ENCODE peak calls at places on chromosomes 5 and 9, in four cellular contexts. K, H, O and B are unnamed samples.

GRCh38 chr5:98651715-98652114 is 121.7 kb upstream of the RGMB start:
- DNase-seq in K (no peak), H (no peak), O (no peak), B (no peak)

GRCh38 chr9:69104830-69105527 is 69.1 kb upstream of the TJP2 start:
- DNase-seq in K (peak; percentile 56), H (no peak), O (no peak), B (peak; percentile 86)

GRCh38 chr9:74499770-74500583 is 2.8 kb downstream of the RORB start:
- DNase-seq in K (no peak), H (no peak), O (no peak), B (no peak)

GRCh38 chr5:91441082-91441481 is 58.0 kb upstream of the ARRDC3 start:
- DNase-seq in K (no peak), H (no peak), O (no peak), B (no peak)

GRCh38 chr9:120396418-120396817 is 183.5 kb downstream of the CDK5RAP2 start:
- DNase-seq in K (no peak), H (no peak), O (no peak), B (no peak)

GRCh38 chr5:168260353-168261211 is 30.9 kb upstream of the WWC1 start:
- DNase-seq in K (no peak), H (no peak), O (no peak), B (no peak)

GRCh38 chr9:79962836-79963235 is 391.1 kb downstream of the TLE4 start:
- DNase-seq in K (peak; percentile 10), H (no peak), O (no peak), B (no peak)

GRCh38 chr5:77157732-77158532 is 52.5 kb upstream of the PDE8B start:
- DNase-seq in K (no peak), H (no peak), O (no peak), B (no peak)

GRCh38 chr5:55821731-55822512 is 29.2 kb upstream of the IL31RA start:
- DNase-seq in K (no peak), H (peak; percentile 7), O (no peak), B (no peak)

GRCh38 chr5:93598997-93599371 is 16.0 kb downstream of the NR2F1 start:
- DNase-seq in K (no peak), H (no peak), O (no peak), B (no peak)

GRCh38 chr5:96302174-96302738 is 130.8 kb downstream of the PCSK1 start:
- DNase-seq in K (peak; percentile 5), H (no peak), O (no peak), B (no peak)

GRCh38 chr5:121937762-121938161 is 24.0 kb upstream of the SRFBP1 start:
- DNase-seq in K (no peak), H (no peak), O (no peak), B (no peak)

GRCh38 chr5:83474170-83474796 is 2.7 kb downstream of the VCAN start:
- DNase-seq in K (peak; percentile 94), H (peak; percentile 81), O (no peak), B (peak; percentile 30)

GRCh38 chr9:1222511-1222910 is 172.4 kb downstream of the DMRT2 start:
- DNase-seq in K (no peak), H (no peak), O (no peak), B (no peak)

GRCh38 chr5:151288180-151288579 is 15.4 kb downstream of the SLC36A3 start:
- DNase-seq in K (no peak), H (no peak), O (no peak), B (peak; percentile 6)

GRCh38 chr9:135065804-135066203 is 21.7 kb upstream of the OLFM1 start:
- DNase-seq in K (no peak), H (no peak), O (no peak), B (no peak)

GRCh38 chr9:101977614-101978210 is 239.3 kb upstream of the GRIN3A start:
- DNase-seq in K (no peak), H (peak; percentile 13), O (no peak), B (peak; percentile 3)

GRCh38 chr9:135513351-135513846 is 7.8 kb upstream of the LCN1 start:
- DNase-seq in K (no peak), H (no peak), O (no peak), B (no peak)

GRCh38 chr9:108668191-108668940 is 187.4 kb downstream of the ACTL7B start:
- DNase-seq in K (no peak), H (no peak), O (no peak), B (no peak)

GRCh38 chr9:121328876-121329681 is 41.0 kb downstream of the STOM start:
- DNase-seq in K (no peak), H (no peak), O (no peak), B (no peak)

GRCh38 chr5:2462026-2462691 is 289.3 kb downstream of the IRX2 start:
- DNase-seq in K (no peak), H (no peak), O (no peak), B (no peak)

GRCh38 chr5:148924817-148925216 is 98.4 kb downstream of the ADRB2 start:
- DNase-seq in K (no peak), H (no peak), O (no peak), B (no peak)

GRCh38 chr5:148926207-148926606 is 99.8 kb downstream of the ADRB2 start:
- DNase-seq in K (no peak), H (no peak), O (no peak), B (no peak)

GRCh38 chr5:148931453-148932057 is 105.1 kb downstream of the ADRB2 start:
- DNase-seq in K (no peak), H (no peak), O (no peak), B (no peak)

GRCh38 chr5:148927307-148927946 is 101.0 kb downstream of the ADRB2 start:
- DNase-seq in K (no peak), H (no peak), O (no peak), B (no peak)

GRCh38 chr5:148928141-148928540 is 101.7 kb downstream of the ADRB2 start:
- DNase-seq in K (no peak), H (no peak), O (no peak), B (no peak)
- TF ChIP-seq CEBPB in K (no peak), H (no peak), O (no peak), B (no peak)

GRCh38 chr5:138974227-138975063 is 99.3 kb upstream of the LRRTM2 start:
- DNase-seq in K (no peak), H (peak; percentile 34), O (no peak), B (no peak)

GRCh38 chr5:138972230-138972629 is 97.1 kb upstream of the LRRTM2 start:
- DNase-seq in K (no peak), H (no peak), O (no peak), B (no peak)

GRCh38 chr5:138972836-138973235 is 97.7 kb upstream of the LRRTM2 start:
- DNase-seq in K (no peak), H (no peak), O (no peak), B (no peak)

GRCh38 chr5:138978085-138978484 is 103.0 kb upstream of the LRRTM2 start:
- DNase-seq in K (no peak), H (no peak), O (no peak), B (no peak)

GRCh38 chr5:138975098-138975847 is 100.1 kb upstream of the LRRTM2 start:
- DNase-seq in K (no peak), H (no peak), O (no peak), B (no peak)
- TF ChIP-seq CBX5 in K (no peak), H (no peak), O (no peak), B (no peak)

DNA sequence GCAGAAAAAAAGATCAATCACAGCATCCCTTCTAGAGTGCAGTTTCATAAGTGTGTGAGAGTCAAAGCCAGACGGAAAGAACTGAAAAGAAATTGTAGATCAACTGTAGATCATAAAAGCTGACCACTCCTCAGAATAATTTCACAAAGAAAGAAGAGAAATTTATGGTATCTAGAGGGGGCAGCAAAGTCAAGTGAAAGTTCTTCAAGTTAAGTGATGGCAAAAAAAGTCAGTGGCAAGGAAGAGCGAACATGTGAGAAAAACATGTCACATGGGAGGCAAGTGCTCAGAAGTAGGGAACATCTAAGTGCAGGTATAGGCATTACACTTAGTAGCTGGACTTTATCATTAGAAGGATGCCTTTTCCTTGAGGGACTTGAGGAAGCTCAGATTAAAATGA is 245.1 kb upstream of the ISL1 start:
- DNase-seq in K (no peak), H (no peak), O (no peak), B (no peak)
- TF ChIP-seq CEBPB in K (no peak), H (no peak), O (no peak), B (no peak)

DNA sequence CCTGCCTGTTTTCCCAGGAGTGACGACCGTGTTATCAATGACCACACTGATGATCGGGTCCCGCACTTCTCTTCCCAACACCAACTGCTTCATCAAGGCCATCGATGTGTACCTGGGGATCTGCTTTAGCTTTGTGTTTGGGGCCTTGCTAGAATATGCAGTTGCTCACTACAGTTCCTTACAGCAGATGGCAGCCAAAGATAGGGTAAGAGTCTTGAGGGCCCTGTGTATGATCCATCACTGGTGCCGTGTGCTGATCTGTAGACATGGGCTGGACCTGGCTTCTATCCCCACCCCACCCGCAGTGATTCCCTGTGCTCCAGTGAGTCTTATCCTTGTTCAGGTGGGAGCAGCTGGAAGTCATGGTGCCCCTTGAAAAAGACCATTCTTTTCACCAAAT is 26.0 kb downstream of the GABRP start:
- DNase-seq in K (peak; percentile 13), H (no peak), O (no peak), B (no peak)
- TF ChIP-seq CBX5 in K (no peak), H (no peak), O (no peak), B (no peak)

GRCh38 chr5:44983006-44983405 is 174.3 kb downstream of the MRPS30 start:
- DNase-seq in K (no peak), H (no peak), O (no peak), B (no peak)
- TF ChIP-seq CEBPB in K (no peak), H (no peak), O (no peak), B (no peak)

GRCh38 chr5:110333384-110333783 is 393.1 kb downstream of the TMEM232 start:
- DNase-seq in K (no peak), H (no peak), O (no peak), B (peak; percentile 24)
- TF ChIP-seq CBX5 in K (no peak), H (no peak), O (no peak), B (no peak)